ENCODE peak calls at places on chromosome 9, in eight cellular contexts. Y, R, X, L, B, V, T and M are unnamed samples.

GRCh38 chr9:136133191-136133958 is 14.7 kb upstream of the TMEM250 start:
- DNase-seq in L (no peak), R (peak; percentile 12), V (no peak), B (no peak), Y (no peak), T (no peak), X (peak; percentile 79), M (no peak)

GRCh38 chr9:21295992-21296391 is 9.1 kb downstream of the IFNA5 start:
- DNase-seq in X (no peak), L (no peak), T (no peak), V (no peak), Y (no peak), B (no peak), R (no peak), M (no peak)

GRCh38 chr9:33718987-33719386 is 76.4 kb upstream of the PRSS3 start:
- DNase-seq in Y (peak; percentile 30), R (no peak), T (no peak), X (no peak), V (peak; percentile 42), B (peak; percentile 59), L (peak; percentile 35), M (no peak)

GRCh38 chr9:34989946-34990635 is 546 bp downstream of the DNAJB5 start:
- DNase-seq in L (peak; percentile 30), B (peak; percentile 74), X (peak; percentile 74), T (no peak), Y (peak; percentile 41), R (peak; percentile 52), V (no peak), M (peak; percentile 63)

GRCh38 chr9:129582865-129583264 is 38.0 kb downstream of the C9orf50 start:
- DNase-seq in L (no peak), B (no peak), R (no peak), X (no peak), T (no peak), V (no peak), Y (no peak), M (no peak)

GRCh38 chr9:110626109-110626829 is 42.3 kb upstream of the MUSK start:
- DNase-seq in T (no peak), L (peak; percentile 40), V (peak; percentile 92), Y (peak; percentile 94), X (no peak), B (no peak), R (peak; percentile 79), M (no peak)

GRCh38 chr9:35906923-35907699 is 1.1 kb downstream of the HRCT1 start:
- DNase-seq in T (peak; percentile 46), L (peak; percentile 32), R (peak; percentile 95), B (peak; percentile 83), X (peak; percentile 17), Y (peak; percentile 95), V (peak; percentile 91), M (peak; percentile 65)

GRCh38 chr9:93663877-93664548 is 87.6 kb downstream of the PHF2 start:
- DNase-seq in L (no peak), R (no peak), X (peak; percentile 7), T (no peak), B (peak; percentile 19), V (no peak), Y (no peak), M (no peak)

GRCh38 chr9:2939368-2939767 is 95.5 kb upstream of the PUM3 start:
- DNase-seq in V (no peak), B (no peak), T (no peak), L (no peak), X (no peak), Y (no peak), R (no peak), M (no peak)

GRCh38 chr9:89234636-89235035 is 56.0 kb upstream of the SHC3 start:
- DNase-seq in B (no peak), L (no peak), R (peak; percentile 39), T (peak; percentile 39), Y (peak; percentile 22), V (peak; percentile 12), X (peak; percentile 77), M (no peak)
- TF ChIP-seq CTCF in B (no peak), L (no peak), R (peak; percentile 33), T (peak; percentile 28), Y (no peak), V (no peak), X (peak; percentile 53), M (no peak)

DNA sequence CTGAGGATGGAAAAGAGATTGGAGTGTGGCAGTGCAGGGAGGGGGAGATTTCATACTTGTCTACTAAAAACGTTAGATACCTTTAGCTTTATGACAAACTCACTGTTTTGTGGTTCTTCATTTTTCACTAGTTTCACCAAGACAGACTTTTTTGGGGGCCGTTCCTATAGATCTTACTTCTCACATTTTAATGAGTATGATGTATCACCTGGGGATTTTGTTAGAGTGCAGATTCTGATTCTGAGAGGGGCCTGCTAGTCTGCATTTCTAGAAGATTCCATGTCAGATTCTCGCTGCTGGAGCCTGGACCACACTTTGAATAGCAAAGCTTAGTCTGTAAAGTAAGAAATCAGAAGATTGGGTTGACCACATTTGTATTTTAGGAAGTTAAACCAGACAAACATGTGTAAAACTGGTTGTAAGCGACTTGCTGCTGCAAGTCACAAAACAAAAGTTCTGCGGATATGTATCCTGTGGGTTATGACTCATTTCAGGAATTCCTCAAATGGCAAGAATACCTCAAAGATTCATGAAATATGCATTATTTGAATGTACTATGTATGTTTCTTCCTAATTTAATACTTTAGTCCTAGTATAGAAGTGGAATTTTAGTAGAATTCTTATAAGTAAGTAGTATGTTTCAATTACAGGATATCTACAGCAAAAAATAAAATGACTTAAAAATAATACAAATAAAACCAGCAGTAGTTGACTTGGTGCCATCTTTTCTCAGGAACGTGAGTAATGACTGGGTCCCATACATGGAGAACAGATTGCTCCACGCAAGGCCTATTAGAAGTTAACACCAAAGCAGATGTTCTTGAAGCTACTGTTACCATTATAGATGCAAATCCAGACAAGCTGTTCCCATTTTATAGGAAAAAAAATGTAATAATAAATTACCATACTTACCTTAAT is 27.8 kb downstream of the NFIL3 start:
- DNase-seq in V (peak; percentile 84), Y (peak; percentile 90), L (peak; percentile 93), T (no peak), B (no peak), X (no peak), R (peak; percentile 89), M (no peak)
- H3K4me3 ChIP-seq in V (no peak overlapping the region), Y (no peak overlapping the region), L (no peak overlapping the region), T (no peak overlapping the region), B (no peak overlapping the region), X (no peak overlapping the region), R (no peak overlapping the region), M (no peak overlapping the region)

GRCh38 chr9:114184866-114185265 is 29.5 kb downstream of the COL27A1 start:
- DNase-seq in V (no peak), B (no peak), X (no peak), L (no peak), R (no peak), T (no peak), Y (no peak), M (no peak)
- TF ChIP-seq CTCF in V (no peak), B (no peak), X (no peak), L (no peak), R (no peak), T (no peak), Y (no peak), M (no peak)

GRCh38 chr9:132141364-132141947 is 20.4 kb upstream of the NTNG2 start:
- DNase-seq in R (peak; percentile 11), Y (peak; percentile 10), V (peak; percentile 19), T (no peak), L (no peak), X (no peak), B (no peak), M (no peak)
- H3K4me3 ChIP-seq in R (no peak overlapping the region), Y (no peak overlapping the region), V (peak overlapping the region; percentile 1), T (no peak overlapping the region), L (no peak overlapping the region), X (peak overlapping the region; percentile 38), B (no peak overlapping the region), M (no peak overlapping the region)

GRCh38 chr9:106713206-106713605 is 149.8 kb upstream of the ZNF462 start:
- DNase-seq in B (no peak), X (no peak), V (no peak), T (no peak), Y (no peak), R (no peak), L (no peak), M (no peak)

GRCh38 chr9:106718996-106719395 is 144.0 kb upstream of the ZNF462 start:
- DNase-seq in X (no peak), Y (peak; percentile 67), T (no peak), V (no peak), R (peak; percentile 56), L (peak; percentile 46), B (no peak), M (no peak)

GRCh38 chr9:106722051-106722753 is 140.8 kb upstream of the ZNF462 start:
- DNase-seq in Y (no peak), X (no peak), T (no peak), V (no peak), B (no peak), R (no peak), L (no peak), M (no peak)

GRCh38 chr9:106716820-106717219 is 146.1 kb upstream of the ZNF462 start:
- DNase-seq in R (no peak), T (no peak), V (peak; percentile 8), L (no peak), Y (no peak), B (no peak), X (no peak), M (no peak)

GRCh38 chr9:106717686-106718085 is 145.3 kb upstream of the ZNF462 start:
- DNase-seq in T (peak; percentile 27), V (peak; percentile 64), L (peak; percentile 90), R (peak; percentile 84), Y (peak; percentile 72), X (no peak), B (no peak), M (no peak)
- TF ChIP-seq CTCF in T (no peak), V (peak; percentile 12), L (no peak), R (peak; percentile 34), Y (peak; percentile 12), X (no peak), B (no peak), M (no peak)

GRCh38 chr9:113931140-113931539 is 55.0 kb downstream of the ZNF618 start:
- DNase-seq in R (no peak), X (no peak), T (no peak), B (no peak), Y (no peak), V (no peak), L (no peak), M (no peak)

GRCh38 chr9:113934826-113935676 is 58.9 kb downstream of the ZNF618 start:
- DNase-seq in Y (no peak), R (no peak), V (no peak), L (no peak), B (no peak), T (no peak), X (no peak), M (no peak)

GRCh38 chr9:113934167-113934566 is 58.1 kb downstream of the ZNF618 start:
- DNase-seq in T (no peak), R (no peak), X (no peak), B (no peak), V (no peak), Y (no peak), L (no peak), M (no peak)

GRCh38 chr9:113933671-113934070 is 57.6 kb downstream of the ZNF618 start:
- DNase-seq in T (no peak), R (no peak), Y (no peak), L (no peak), B (no peak), X (no peak), V (no peak), M (no peak)

GRCh38 chr9:113933188-113933587 is 57.1 kb downstream of the ZNF618 start:
- DNase-seq in X (no peak), Y (peak; percentile 57), B (peak; percentile 55), L (no peak), R (no peak), V (peak; percentile 65), T (no peak), M (no peak)
- H3K4me3 ChIP-seq in X (no peak overlapping the region), Y (no peak overlapping the region), B (no peak overlapping the region), L (no peak overlapping the region), R (no peak overlapping the region), V (no peak overlapping the region), T (no peak overlapping the region), M (no peak overlapping the region)

GRCh38 chr9:137176302-137177182 is 4.7 kb upstream of the TMEM210 start:
- DNase-seq in V (peak; percentile 16), Y (peak; percentile 34), L (peak; percentile 37), B (no peak), X (peak; percentile 69), R (peak; percentile 26), T (peak; percentile 73), M (peak; percentile 51)
- TF ChIP-seq CTCF in V (peak; percentile 65), Y (peak; percentile 71), L (peak; percentile 88), B (no peak), X (peak; percentile 89), R (peak; percentile 65), T (peak; percentile 54), M (peak; percentile 78)